ENCODE peak calls at places on chromosomes 4 and X, in ten cellular contexts. One of them, this sample, is unnamed.
A peak's percentile ranks its signal among the peaks of the same experiment; 100 is the strongest.

GRCh38 chrX:14497184-14497666 is 32.1 kb upstream of the GLRA2 start:
- DNase-seq in lung: no peak
- DNase-seq in aorta: no peak
- DNase-seq in pancreas: no peak
- DNase-seq in lower lobe of right lung: no peak
- DNase-seq in Peyer's patch: no peak
- DNase-seq in substantia nigra: no peak
- DNase-seq in neural progenitor cell: no peak
- DNase-seq in GM23338: no peak
- DNase-seq in CD4-positive, alpha-beta T cell: no peak
- DNase-seq in this sample: no peak

GRCh38 chr4:101284546-101284945 is 62.8 kb downstream of the PPP3CA start:
- DNase-seq in lung: no peak
- DNase-seq in aorta: no peak
- DNase-seq in pancreas: no peak
- DNase-seq in lower lobe of right lung: no peak
- DNase-seq in Peyer's patch: no peak
- DNase-seq in substantia nigra: no peak
- DNase-seq in neural progenitor cell: no peak
- DNase-seq in GM23338: no peak
- DNase-seq in CD4-positive, alpha-beta T cell: no peak
- DNase-seq in this sample: no peak

GRCh38 chrX:16727637-16728036 is 8.2 kb downstream of the SYAP1 start:
- DNase-seq in lung: no peak
- DNase-seq in aorta: no peak
- DNase-seq in pancreas: no peak
- DNase-seq in lower lobe of right lung: no peak
- DNase-seq in Peyer's patch: no peak
- DNase-seq in substantia nigra: no peak
- DNase-seq in neural progenitor cell: no peak
- DNase-seq in GM23338: no peak
- DNase-seq in CD4-positive, alpha-beta T cell: no peak
- DNase-seq in this sample: no peak

GRCh38 chrX:115410731-115411435 is 121.4 kb downstream of the LUZP4 start:
- DNase-seq in lung: no peak
- DNase-seq in aorta: no peak
- DNase-seq in pancreas: no peak
- DNase-seq in lower lobe of right lung: no peak
- DNase-seq in Peyer's patch: no peak
- DNase-seq in substantia nigra: no peak
- DNase-seq in neural progenitor cell: no peak
- DNase-seq in GM23338: no peak
- DNase-seq in CD4-positive, alpha-beta T cell: no peak
- DNase-seq in this sample: no peak

GRCh38 chrX:19193584-19193983 is 71.3 kb upstream of the ADGRG2 start:
- DNase-seq in lung: no peak
- DNase-seq in aorta: no peak
- DNase-seq in pancreas: no peak
- DNase-seq in lower lobe of right lung: no peak
- DNase-seq in Peyer's patch: no peak
- DNase-seq in substantia nigra: no peak
- DNase-seq in neural progenitor cell: no peak
- DNase-seq in GM23338: peak; percentile 42
- DNase-seq in CD4-positive, alpha-beta T cell: no peak
- DNase-seq in this sample: no peak

GRCh38 chrX:8279323-8279722 is 108.3 kb upstream of the VCX2 start:
- DNase-seq in lung: no peak
- DNase-seq in aorta: no peak
- DNase-seq in pancreas: no peak
- DNase-seq in lower lobe of right lung: no peak
- DNase-seq in Peyer's patch: no peak
- DNase-seq in substantia nigra: no peak
- DNase-seq in neural progenitor cell: no peak
- DNase-seq in GM23338: no peak
- DNase-seq in CD4-positive, alpha-beta T cell: no peak
- DNase-seq in this sample: no peak

GRCh38 chr4:20124317-20125026 is 127.2 kb upstream of the SLIT2 start:
- DNase-seq in lung: no peak
- DNase-seq in aorta: no peak
- DNase-seq in pancreas: no peak
- DNase-seq in lower lobe of right lung: no peak
- DNase-seq in Peyer's patch: no peak
- DNase-seq in substantia nigra: no peak
- DNase-seq in neural progenitor cell: no peak
- DNase-seq in GM23338: no peak
- DNase-seq in CD4-positive, alpha-beta T cell: no peak
- DNase-seq in this sample: no peak

GRCh38 chr4:123469245-123469644 is 72.7 kb downstream of the SPRY1 start:
- DNase-seq in lung: no peak
- DNase-seq in aorta: no peak
- DNase-seq in pancreas: no peak
- DNase-seq in lower lobe of right lung: no peak
- DNase-seq in Peyer's patch: no peak
- DNase-seq in substantia nigra: no peak
- DNase-seq in neural progenitor cell: no peak
- DNase-seq in GM23338: no peak
- DNase-seq in CD4-positive, alpha-beta T cell: no peak
- DNase-seq in this sample: no peak

GRCh38 chr4:145719752-145720624 is 40.0 kb downstream of the C4orf51 start:
- DNase-seq in lung: no peak
- DNase-seq in aorta: no peak
- DNase-seq in pancreas: no peak
- DNase-seq in lower lobe of right lung: no peak
- DNase-seq in Peyer's patch: no peak
- DNase-seq in substantia nigra: no peak
- DNase-seq in neural progenitor cell: no peak
- DNase-seq in GM23338: peak; percentile 17
- DNase-seq in CD4-positive, alpha-beta T cell: no peak
- DNase-seq in this sample: no peak

GRCh38 chr4:15681067-15681371 is 608 bp upstream of the FAM200B start:
- DNase-seq in lung: no peak
- DNase-seq in aorta: no peak
- DNase-seq in pancreas: no peak
- DNase-seq in lower lobe of right lung: no peak
- DNase-seq in Peyer's patch: no peak
- DNase-seq in substantia nigra: no peak
- DNase-seq in neural progenitor cell: no peak
- DNase-seq in GM23338: no peak
- DNase-seq in CD4-positive, alpha-beta T cell: no peak
- DNase-seq in this sample: no peak

GRCh38 chr4:74768857-74769525 is 25.3 kb downstream of the BTC start:
- DNase-seq in lung: no peak
- DNase-seq in aorta: no peak
- DNase-seq in pancreas: no peak
- DNase-seq in lower lobe of right lung: no peak
- DNase-seq in Peyer's patch: no peak
- DNase-seq in substantia nigra: no peak
- DNase-seq in neural progenitor cell: no peak
- DNase-seq in GM23338: no peak
- DNase-seq in CD4-positive, alpha-beta T cell: no peak
- DNase-seq in this sample: no peak

DNA sequence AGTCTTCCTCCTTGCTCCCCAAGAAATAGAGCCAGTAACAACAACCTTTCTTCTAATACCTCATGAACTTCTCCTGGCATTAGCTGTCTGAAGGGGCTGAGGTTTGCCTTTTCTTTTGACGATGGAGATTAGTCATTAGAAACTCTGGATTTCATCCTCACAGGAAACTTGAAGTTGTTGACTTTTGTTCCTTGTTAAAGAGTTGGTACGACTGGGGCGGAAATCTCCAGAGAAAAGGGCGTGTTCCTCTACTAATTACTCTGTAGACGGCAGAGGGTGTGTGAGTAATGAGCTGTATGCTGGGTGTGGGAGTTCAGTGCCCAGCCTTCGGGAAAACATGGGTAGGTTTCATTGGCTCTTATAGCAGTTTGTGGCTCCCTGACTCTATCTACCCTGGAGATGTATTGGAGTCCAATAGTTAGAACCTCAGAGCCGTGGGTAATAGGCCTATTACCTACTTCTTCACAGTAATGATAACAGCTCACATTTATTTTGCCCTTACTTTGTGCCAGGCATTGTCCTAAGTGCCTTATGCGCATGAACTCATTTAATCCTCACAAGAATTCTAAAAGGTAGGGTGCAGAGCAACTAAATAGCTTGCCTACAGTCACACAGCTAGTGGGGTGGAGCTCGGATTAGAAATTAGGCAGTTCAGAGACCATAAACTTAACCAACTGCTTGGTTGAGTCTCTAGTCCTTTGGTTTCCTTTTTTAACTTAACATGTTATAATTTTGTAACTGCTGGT is 23.4 kb downstream of the TMEM164 start:
- DNase-seq in lung: peak; percentile 60
- DNase-seq in aorta: no peak
- DNase-seq in pancreas: no peak
- DNase-seq in lower lobe of right lung: peak; percentile 50
- DNase-seq in Peyer's patch: no peak
- DNase-seq in substantia nigra: no peak
- DNase-seq in neural progenitor cell: peak; percentile 26
- DNase-seq in GM23338: no peak
- DNase-seq in CD4-positive, alpha-beta T cell: no peak
- DNase-seq in this sample: no peak
- H3K27ac ChIP-seq in lung: peak overlapping the region; percentile 53
- H3K27ac ChIP-seq in aorta: peak overlapping the region; percentile 28
- H3K27ac ChIP-seq in pancreas: no peak overlapping the region
- H3K27ac ChIP-seq in lower lobe of right lung: peak overlapping the region; percentile 36
- H3K27ac ChIP-seq in Peyer's patch: peak overlapping the region; percentile 74
- H3K27ac ChIP-seq in substantia nigra: no peak overlapping the region
- H3K27ac ChIP-seq in neural progenitor cell: no peak overlapping the region
- H3K27ac ChIP-seq in GM23338: no peak overlapping the region
- H3K27ac ChIP-seq in CD4-positive, alpha-beta T cell: no peak overlapping the region
- H3K27ac ChIP-seq in this sample: peak overlapping the region; percentile 70

GRCh38 chr4:37953620-37954325 is 6.4 kb upstream of the PTTG2 start:
- DNase-seq in lung: no peak
- DNase-seq in aorta: no peak
- DNase-seq in pancreas: no peak
- DNase-seq in lower lobe of right lung: no peak
- DNase-seq in Peyer's patch: no peak
- DNase-seq in substantia nigra: no peak
- DNase-seq in neural progenitor cell: no peak
- DNase-seq in GM23338: no peak
- DNase-seq in CD4-positive, alpha-beta T cell: no peak
- DNase-seq in this sample: no peak
- H3K27ac ChIP-seq in lung: no peak overlapping the region
- H3K27ac ChIP-seq in aorta: no peak overlapping the region
- H3K27ac ChIP-seq in pancreas: no peak overlapping the region
- H3K27ac ChIP-seq in lower lobe of right lung: no peak overlapping the region
- H3K27ac ChIP-seq in Peyer's patch: no peak overlapping the region
- H3K27ac ChIP-seq in substantia nigra: no peak overlapping the region
- H3K27ac ChIP-seq in neural progenitor cell: no peak overlapping the region
- H3K27ac ChIP-seq in GM23338: no peak overlapping the region
- H3K27ac ChIP-seq in CD4-positive, alpha-beta T cell: no peak overlapping the region
- H3K27ac ChIP-seq in this sample: no peak overlapping the region

GRCh38 chr4:168632246-168632832 is 135.5 kb downstream of the PALLD start:
- DNase-seq in lung: no peak
- DNase-seq in aorta: no peak
- DNase-seq in pancreas: no peak
- DNase-seq in lower lobe of right lung: no peak
- DNase-seq in Peyer's patch: no peak
- DNase-seq in substantia nigra: no peak
- DNase-seq in neural progenitor cell: peak; percentile 87
- DNase-seq in GM23338: peak; percentile 76
- DNase-seq in CD4-positive, alpha-beta T cell: no peak
- DNase-seq in this sample: no peak

GRCh38 chr4:168629561-168629960 is 132.7 kb downstream of the PALLD start:
- DNase-seq in lung: no peak
- DNase-seq in aorta: no peak
- DNase-seq in pancreas: no peak
- DNase-seq in lower lobe of right lung: no peak
- DNase-seq in Peyer's patch: no peak
- DNase-seq in substantia nigra: no peak
- DNase-seq in neural progenitor cell: no peak
- DNase-seq in GM23338: no peak
- DNase-seq in CD4-positive, alpha-beta T cell: no peak
- DNase-seq in this sample: no peak

GRCh38 chr4:168628251-168628650 is 131.4 kb downstream of the PALLD start:
- DNase-seq in lung: no peak
- DNase-seq in aorta: no peak
- DNase-seq in pancreas: no peak
- DNase-seq in lower lobe of right lung: no peak
- DNase-seq in Peyer's patch: no peak
- DNase-seq in substantia nigra: no peak
- DNase-seq in neural progenitor cell: no peak
- DNase-seq in GM23338: no peak
- DNase-seq in CD4-positive, alpha-beta T cell: no peak
- DNase-seq in this sample: no peak

GRCh38 chr4:168631241-168632151 is 134.6 kb downstream of the PALLD start:
- DNase-seq in lung: peak; percentile 59
- DNase-seq in aorta: peak; percentile 90
- DNase-seq in pancreas: peak; percentile 23
- DNase-seq in lower lobe of right lung: peak; percentile 72
- DNase-seq in Peyer's patch: peak; percentile 73
- DNase-seq in substantia nigra: no peak
- DNase-seq in neural progenitor cell: peak; percentile 94
- DNase-seq in GM23338: peak; percentile 87
- DNase-seq in CD4-positive, alpha-beta T cell: no peak
- DNase-seq in this sample: no peak

GRCh38 chr4:168630445-168631187 is 133.8 kb downstream of the PALLD start:
- DNase-seq in lung: no peak
- DNase-seq in aorta: no peak
- DNase-seq in pancreas: no peak
- DNase-seq in lower lobe of right lung: no peak
- DNase-seq in Peyer's patch: no peak
- DNase-seq in substantia nigra: no peak
- DNase-seq in neural progenitor cell: no peak
- DNase-seq in GM23338: no peak
- DNase-seq in CD4-positive, alpha-beta T cell: no peak
- DNase-seq in this sample: no peak
- H3K27ac ChIP-seq in lung: peak overlapping the region; percentile 76
- H3K27ac ChIP-seq in aorta: peak overlapping the region; percentile 46
- H3K27ac ChIP-seq in pancreas: no peak overlapping the region
- H3K27ac ChIP-seq in lower lobe of right lung: no peak overlapping the region
- H3K27ac ChIP-seq in Peyer's patch: no peak overlapping the region
- H3K27ac ChIP-seq in substantia nigra: no peak overlapping the region
- H3K27ac ChIP-seq in neural progenitor cell: peak overlapping the region; percentile 99
- H3K27ac ChIP-seq in GM23338: no peak overlapping the region
- H3K27ac ChIP-seq in CD4-positive, alpha-beta T cell: no peak overlapping the region
- H3K27ac ChIP-seq in this sample: no peak overlapping the region

DNA sequence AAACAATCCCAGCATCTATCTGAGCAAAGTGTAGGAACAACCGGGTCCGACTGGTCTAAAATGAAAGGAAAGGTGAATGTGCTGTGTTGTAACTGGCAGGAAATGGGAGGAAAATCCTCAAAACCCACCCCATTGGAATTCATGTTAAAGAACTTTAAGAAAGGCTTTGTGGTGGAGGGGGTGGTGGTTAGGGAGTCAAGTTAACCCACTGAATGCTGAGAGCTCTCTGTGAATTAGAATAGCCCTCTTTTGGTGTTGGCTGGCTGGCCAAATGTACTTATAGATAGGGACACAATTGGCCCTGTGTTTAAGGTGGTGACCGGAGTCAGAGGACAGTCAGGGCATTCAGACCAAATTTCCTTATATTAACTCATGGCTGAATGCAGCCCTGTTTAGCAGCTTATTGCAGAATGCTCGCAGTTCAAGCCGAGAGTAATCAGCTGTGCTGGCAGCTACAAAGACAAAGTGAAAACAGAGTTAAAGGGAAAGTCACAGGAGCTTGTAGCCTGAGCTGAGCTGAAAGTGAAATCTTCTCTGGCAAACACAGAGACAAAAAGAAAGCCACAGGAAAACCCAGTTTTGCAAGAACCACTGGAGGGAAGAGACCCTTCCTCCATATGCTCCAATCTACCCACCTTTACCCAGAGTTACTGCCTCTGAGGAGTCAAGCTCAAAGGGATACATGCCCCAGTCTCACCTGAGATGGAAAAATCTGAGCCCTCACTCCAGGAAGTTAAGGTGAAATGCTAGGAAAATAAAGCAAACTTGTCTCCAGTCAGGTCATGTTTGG is 38.5 kb upstream of the UGT2B7 start:
- DNase-seq in lung: no peak
- DNase-seq in aorta: no peak
- DNase-seq in pancreas: no peak
- DNase-seq in lower lobe of right lung: no peak
- DNase-seq in Peyer's patch: no peak
- DNase-seq in substantia nigra: no peak
- DNase-seq in neural progenitor cell: peak; percentile 72
- DNase-seq in GM23338: peak; percentile 80
- DNase-seq in CD4-positive, alpha-beta T cell: no peak
- DNase-seq in this sample: no peak
- H3K27ac ChIP-seq in lung: no peak overlapping the region
- H3K27ac ChIP-seq in aorta: no peak overlapping the region
- H3K27ac ChIP-seq in pancreas: peak overlapping the region; percentile 83
- H3K27ac ChIP-seq in lower lobe of right lung: peak overlapping the region; percentile 46
- H3K27ac ChIP-seq in Peyer's patch: peak overlapping the region; percentile 55
- H3K27ac ChIP-seq in substantia nigra: no peak overlapping the region
- H3K27ac ChIP-seq in neural progenitor cell: peak overlapping the region; percentile 42
- H3K27ac ChIP-seq in GM23338: peak overlapping the region; percentile 57
- H3K27ac ChIP-seq in CD4-positive, alpha-beta T cell: no peak overlapping the region
- H3K27ac ChIP-seq in this sample: no peak overlapping the region